ENCODE peak calls at places on chromosomes 4 and X, in four cellular contexts. F is NCI-H345; C is PC-3; S is stimulated activated CD4-positive, alpha-beta T cell treated with anti-CD3 and anti-CD28 coated beads, Interleukin-15, amount 100 ng/mL, for 24 hours. P is an unnamed sample.

GRCh38 chr4:56857601-56858301 is 36.2 kb upstream of the SPINK2 start:
- DNase-seq in F (no peak), C (no peak), S (no peak), P (no peak)

GRCh38 chr4:7590205-7590604 is 155.5 kb upstream of the PSAPL1 start:
- DNase-seq in F (no peak), C (peak), S (no peak), P (no peak)

GRCh38 chrX:65674351-65674893 is 7.0 kb downstream of the MSN start:
- DNase-seq in F (no peak), C (no peak), S (no peak), P (no peak)

GRCh38 chr4:123477804-123478209 is 81.2 kb downstream of the SPRY1 start:
- DNase-seq in F (no peak), C (no peak), S (peak), P (no peak)

GRCh38 chrX:77447339-77448149 is at the start of gene FGF16:
- DNase-seq in F (no peak), C (no peak), S (peak), P (no peak)

GRCh38 chrX:3713225-3713936 is at the start of gene PRKX:
- DNase-seq in F (peak), C (peak), S (peak), P (peak)

GRCh38 chrX:102712216-102712966 is at the start of gene GPRASP2:
- DNase-seq in F (peak), C (peak), S (peak), P (no peak)

GRCh38 chr4:13988347-13989265 is 361.1 kb upstream of the BOD1L1 start:
- DNase-seq in F (no peak), C (peak), S (no peak), P (no peak)

GRCh38 chr4:169253087-169253675 is 17.6 kb downstream of the SH3RF1 start:
- DNase-seq in F (no peak), C (no peak), S (no peak), P (no peak)

GRCh38 chrX:143536176-143536575 is 18.9 kb upstream of the SPANXN3 start:
- DNase-seq in F (peak), C (peak), S (no peak), P (no peak)

GRCh38 chr4:151226004-151226932 is 50.7 kb upstream of the PRSS48 start:
- DNase-seq in F (no peak), C (peak), S (no peak), P (no peak)